ENCODE peak calls at places on chromosome 3, in eight cellular contexts. One of them, this sample, is unnamed. For H3K4me1, the result is how much of the 10 kb centered on the place peaks cover.

GRCh38 chr3:5799421-5799820 is 611.9 kb downstream of the EDEM1 start:
- DNase-seq in HepG2: no peak
- DNase-seq in transverse colon: no peak
- DNase-seq in K562: no peak
- DNase-seq in upper lobe of left lung: no peak
- DNase-seq in ovary: no peak
- DNase-seq in A549: no peak
- DNase-seq in stomach: no peak
- DNase-seq in this sample: no peak

GRCh38 chr3:111919370-111920065 is 59.3 kb upstream of the ABHD10 start:
- DNase-seq in HepG2: no peak
- DNase-seq in transverse colon: no peak
- DNase-seq in K562: no peak
- DNase-seq in upper lobe of left lung: no peak
- DNase-seq in ovary: no peak
- DNase-seq in A549: no peak
- DNase-seq in stomach: no peak
- DNase-seq in this sample: no peak

GRCh38 chr3:165549665-165550064 is 287.6 kb downstream of the BCHE start:
- DNase-seq in HepG2: no peak
- DNase-seq in transverse colon: no peak
- DNase-seq in K562: no peak
- DNase-seq in upper lobe of left lung: no peak
- DNase-seq in ovary: no peak
- DNase-seq in A549: no peak
- DNase-seq in stomach: no peak
- DNase-seq in this sample: no peak

GRCh38 chr3:156742401-156742800 is 68.0 kb downstream of the TIPARP start:
- DNase-seq in HepG2: no peak
- DNase-seq in transverse colon: no peak
- DNase-seq in K562: no peak
- DNase-seq in upper lobe of left lung: no peak
- DNase-seq in ovary: no peak
- DNase-seq in A549: no peak
- DNase-seq in stomach: no peak
- DNase-seq in this sample: no peak

GRCh38 chr3:9184464-9184835 is 65.0 kb downstream of the SRGAP3 start:
- DNase-seq in HepG2: no peak
- DNase-seq in transverse colon: no peak
- DNase-seq in K562: no peak
- DNase-seq in upper lobe of left lung: no peak
- DNase-seq in ovary: no peak
- DNase-seq in A549: no peak
- DNase-seq in stomach: no peak
- DNase-seq in this sample: no peak

GRCh38 chr3:111069974-111070751 is 1.5 kb upstream of the NECTIN3 start:
- DNase-seq in HepG2: no peak
- DNase-seq in transverse colon: peak
- DNase-seq in K562: no peak
- DNase-seq in upper lobe of left lung: peak
- DNase-seq in ovary: peak
- DNase-seq in A549: no peak
- DNase-seq in stomach: no peak
- DNase-seq in this sample: no peak

GRCh38 chr3:133384331-133385027 is 15.4 kb upstream of the BFSP2 start:
- DNase-seq in HepG2: peak
- DNase-seq in transverse colon: peak
- DNase-seq in K562: peak
- DNase-seq in upper lobe of left lung: peak
- DNase-seq in ovary: peak
- DNase-seq in A549: peak
- DNase-seq in stomach: peak
- DNase-seq in this sample: no peak

GRCh38 chr3:179020112-179020511 is 51.5 kb downstream of the ZMAT3 start:
- DNase-seq in HepG2: no peak
- DNase-seq in transverse colon: no peak
- DNase-seq in K562: no peak
- DNase-seq in upper lobe of left lung: no peak
- DNase-seq in ovary: no peak
- DNase-seq in A549: no peak
- DNase-seq in stomach: no peak
- DNase-seq in this sample: no peak

GRCh38 chr3:60182697-60183096 is 1068.6 kb downstream of the FHIT start:
- DNase-seq in HepG2: no peak
- DNase-seq in transverse colon: no peak
- DNase-seq in K562: no peak
- DNase-seq in upper lobe of left lung: no peak
- DNase-seq in ovary: no peak
- DNase-seq in A549: no peak
- DNase-seq in stomach: no peak
- DNase-seq in this sample: no peak

GRCh38 chr3:50132421-50133282 is 22.5 kb upstream of the SEMA3F start:
- DNase-seq in HepG2: no peak
- DNase-seq in transverse colon: no peak
- DNase-seq in K562: peak
- DNase-seq in upper lobe of left lung: no peak
- DNase-seq in ovary: no peak
- DNase-seq in A549: no peak
- DNase-seq in stomach: no peak
- DNase-seq in this sample: no peak

GRCh38 chr3:150081084-150081483 is 110.4 kb upstream of the PFN2 start:
- DNase-seq in HepG2: no peak
- DNase-seq in transverse colon: no peak
- DNase-seq in K562: no peak
- DNase-seq in upper lobe of left lung: no peak
- DNase-seq in ovary: no peak
- DNase-seq in A549: no peak
- DNase-seq in stomach: no peak
- DNase-seq in this sample: no peak

GRCh38 chr3:10474439-10474723 is 31.0 kb downstream of the ATP2B2 start:
- DNase-seq in HepG2: no peak
- DNase-seq in transverse colon: no peak
- DNase-seq in K562: no peak
- DNase-seq in upper lobe of left lung: no peak
- DNase-seq in ovary: no peak
- DNase-seq in A549: no peak
- DNase-seq in stomach: no peak
- DNase-seq in this sample: no peak

GRCh38 chr3:76372497-76372896 is 587.1 kb upstream of the ZNF717 start:
- DNase-seq in HepG2: no peak
- DNase-seq in transverse colon: no peak
- DNase-seq in K562: no peak
- DNase-seq in upper lobe of left lung: no peak
- DNase-seq in ovary: no peak
- DNase-seq in A549: no peak
- DNase-seq in stomach: no peak
- DNase-seq in this sample: no peak

GRCh38 chr3:105223815-105224214 is 142.9 kb upstream of the ALCAM start:
- DNase-seq in HepG2: no peak
- DNase-seq in transverse colon: no peak
- DNase-seq in K562: no peak
- DNase-seq in upper lobe of left lung: no peak
- DNase-seq in ovary: no peak
- DNase-seq in A549: no peak
- DNase-seq in stomach: no peak
- DNase-seq in this sample: no peak

GRCh38 chr3:105222568-105223093 is 144.1 kb upstream of the ALCAM start:
- DNase-seq in HepG2: peak
- DNase-seq in transverse colon: no peak
- DNase-seq in K562: no peak
- DNase-seq in upper lobe of left lung: no peak
- DNase-seq in ovary: no peak
- DNase-seq in A549: no peak
- DNase-seq in stomach: no peak
- DNase-seq in this sample: no peak
- TF ChIP-seq EP300 in HepG2: no peak
- TF ChIP-seq EP300 in transverse colon: no peak
- TF ChIP-seq EP300 in K562: no peak
- TF ChIP-seq EP300 in upper lobe of left lung: no peak
- TF ChIP-seq EP300 in ovary: no peak
- TF ChIP-seq EP300 in A549: no peak
- TF ChIP-seq EP300 in stomach: no peak
- TF ChIP-seq EP300 in this sample: no peak

GRCh38 chr3:72847751-72848702 is at the start of gene SHQ1:
- DNase-seq in HepG2: peak
- DNase-seq in transverse colon: peak
- DNase-seq in K562: peak
- DNase-seq in upper lobe of left lung: peak
- DNase-seq in ovary: peak
- DNase-seq in A549: peak
- DNase-seq in stomach: peak
- DNase-seq in this sample: peak
- TF ChIP-seq POLR2A in HepG2: peak
- TF ChIP-seq POLR2A in transverse colon: peak
- TF ChIP-seq POLR2A in K562: peak
- TF ChIP-seq POLR2A in upper lobe of left lung: peak
- TF ChIP-seq POLR2A in ovary: peak
- TF ChIP-seq POLR2A in A549: peak
- TF ChIP-seq POLR2A in stomach: no peak
- TF ChIP-seq POLR2A in this sample: no peak

GRCh38 chr3:171168551-171168950 is 142.0 kb upstream of the SLC2A2 start:
- DNase-seq in HepG2: no peak
- DNase-seq in transverse colon: no peak
- DNase-seq in K562: no peak
- DNase-seq in upper lobe of left lung: no peak
- DNase-seq in ovary: no peak
- DNase-seq in A549: no peak
- DNase-seq in stomach: no peak
- DNase-seq in this sample: no peak
- H3K4me1 ChIP-seq in HepG2: under half
- H3K4me1 ChIP-seq in transverse colon: under half
- H3K4me1 ChIP-seq in K562: under half
- H3K4me1 ChIP-seq in upper lobe of left lung: under half
- H3K4me1 ChIP-seq in ovary: under half
- H3K4me1 ChIP-seq in A549: under half
- H3K4me1 ChIP-seq in stomach: under half
- H3K4me1 ChIP-seq in this sample: under half

GRCh38 chr3:148879256-148879655 is 14.2 kb downstream of the CPA3 start:
- DNase-seq in HepG2: no peak
- DNase-seq in transverse colon: no peak
- DNase-seq in K562: no peak
- DNase-seq in upper lobe of left lung: no peak
- DNase-seq in ovary: no peak
- DNase-seq in A549: no peak
- DNase-seq in stomach: no peak
- DNase-seq in this sample: no peak

GRCh38 chr3:148878073-148878472 is 13.0 kb downstream of the CPA3 start:
- DNase-seq in HepG2: no peak
- DNase-seq in transverse colon: no peak
- DNase-seq in K562: no peak
- DNase-seq in upper lobe of left lung: no peak
- DNase-seq in ovary: no peak
- DNase-seq in A549: no peak
- DNase-seq in stomach: no peak
- DNase-seq in this sample: no peak

GRCh38 chr3:148873928-148874326 is 8.8 kb downstream of the CPA3 start:
- DNase-seq in HepG2: no peak
- DNase-seq in transverse colon: no peak
- DNase-seq in K562: no peak
- DNase-seq in upper lobe of left lung: no peak
- DNase-seq in ovary: no peak
- DNase-seq in A549: no peak
- DNase-seq in stomach: no peak
- DNase-seq in this sample: no peak

GRCh38 chr3:148873270-148873927 is 8.3 kb downstream of the CPA3 start:
- DNase-seq in HepG2: peak
- DNase-seq in transverse colon: no peak
- DNase-seq in K562: no peak
- DNase-seq in upper lobe of left lung: no peak
- DNase-seq in ovary: no peak
- DNase-seq in A549: no peak
- DNase-seq in stomach: peak
- DNase-seq in this sample: no peak
- TF ChIP-seq EP300 in HepG2: no peak
- TF ChIP-seq EP300 in transverse colon: no peak
- TF ChIP-seq EP300 in K562: no peak
- TF ChIP-seq EP300 in upper lobe of left lung: no peak
- TF ChIP-seq EP300 in ovary: no peak
- TF ChIP-seq EP300 in A549: no peak
- TF ChIP-seq EP300 in stomach: no peak
- TF ChIP-seq EP300 in this sample: no peak

GRCh38 chr3:12830785-12831581 is 10.4 kb downstream of the RPL32 start:
- DNase-seq in HepG2: no peak
- DNase-seq in transverse colon: no peak
- DNase-seq in K562: peak
- DNase-seq in upper lobe of left lung: no peak
- DNase-seq in ovary: no peak
- DNase-seq in A549: no peak
- DNase-seq in stomach: no peak
- DNase-seq in this sample: no peak

GRCh38 chr3:12831582-12831866 is 9.8 kb downstream of the RPL32 start:
- DNase-seq in HepG2: no peak
- DNase-seq in transverse colon: no peak
- DNase-seq in K562: no peak
- DNase-seq in upper lobe of left lung: no peak
- DNase-seq in ovary: no peak
- DNase-seq in A549: no peak
- DNase-seq in stomach: no peak
- DNase-seq in this sample: no peak

GRCh38 chr3:12835005-12835665 is 6.2 kb downstream of the RPL32 start:
- DNase-seq in HepG2: no peak
- DNase-seq in transverse colon: no peak
- DNase-seq in K562: no peak
- DNase-seq in upper lobe of left lung: no peak
- DNase-seq in ovary: no peak
- DNase-seq in A549: no peak
- DNase-seq in stomach: no peak
- DNase-seq in this sample: no peak

GRCh38 chr3:12832350-12833225 is 8.8 kb downstream of the RPL32 start:
- DNase-seq in HepG2: no peak
- DNase-seq in transverse colon: no peak
- DNase-seq in K562: no peak
- DNase-seq in upper lobe of left lung: no peak
- DNase-seq in ovary: no peak
- DNase-seq in A549: no peak
- DNase-seq in stomach: no peak
- DNase-seq in this sample: no peak

DNA sequence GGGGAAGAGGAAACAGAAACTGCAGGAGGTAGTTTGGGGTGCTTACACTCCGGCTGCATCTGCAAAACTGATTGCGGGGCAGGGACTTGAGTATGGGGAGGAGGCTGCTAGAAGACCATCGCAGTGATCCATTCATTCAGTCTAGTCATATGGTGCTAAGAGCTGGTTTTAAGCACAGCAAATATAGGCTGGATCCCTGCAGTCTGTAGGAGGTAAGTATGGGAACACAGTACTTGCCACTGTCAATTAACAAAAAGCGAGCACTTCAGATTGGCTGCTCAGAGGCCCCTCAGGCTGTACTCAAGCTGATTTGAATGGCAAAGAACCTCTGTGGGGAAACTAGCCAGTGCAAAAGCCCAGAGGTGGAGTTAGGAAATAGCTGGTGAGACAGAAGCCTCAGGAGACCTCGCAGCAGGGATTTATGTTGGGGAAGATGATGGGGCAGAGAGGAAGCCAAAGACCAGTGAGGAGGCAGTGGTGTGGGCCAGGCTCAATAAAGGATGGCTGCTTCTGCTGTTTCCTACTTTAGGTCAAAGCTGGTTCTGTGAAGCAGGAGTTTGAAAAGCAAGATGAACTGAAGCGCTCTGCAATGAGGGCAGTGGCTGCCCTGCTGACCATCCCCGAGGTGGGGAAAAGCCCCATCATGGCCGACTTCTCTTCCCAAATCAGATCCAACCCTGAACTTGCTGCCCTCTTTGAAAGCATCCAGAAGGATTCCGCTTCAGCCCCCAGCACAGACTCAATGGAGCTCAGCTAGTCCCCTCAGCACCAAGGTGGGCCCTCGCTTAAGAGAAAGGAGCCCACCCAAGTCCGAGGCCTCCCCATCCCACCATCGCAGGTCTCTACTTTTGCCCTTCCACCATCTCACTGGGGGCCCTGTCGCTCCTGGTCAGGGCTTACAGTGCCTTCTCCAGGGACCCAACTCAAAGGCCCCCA is 7.9 kb downstream of the RPL32 start:
- DNase-seq in HepG2: no peak
- DNase-seq in transverse colon: no peak
- DNase-seq in K562: no peak
- DNase-seq in upper lobe of left lung: no peak
- DNase-seq in ovary: no peak
- DNase-seq in A549: no peak
- DNase-seq in stomach: no peak
- DNase-seq in this sample: no peak
- TF ChIP-seq POLR2A in HepG2: no peak
- TF ChIP-seq POLR2A in transverse colon: no peak
- TF ChIP-seq POLR2A in K562: peak
- TF ChIP-seq POLR2A in upper lobe of left lung: no peak
- TF ChIP-seq POLR2A in ovary: no peak
- TF ChIP-seq POLR2A in A549: no peak
- TF ChIP-seq POLR2A in stomach: no peak
- TF ChIP-seq POLR2A in this sample: no peak

This sample was measured in suprapubic skin.